ENCODE peak calls at places on chromosomes 3 and 15, in nine cellular contexts. X is HL-60, D is stomach, I is esophagus muscularis mucosa, T is HCT116, Q is transverse colon, E is endothelial cell of umbilical vein, R is H1, N is breast epithelium. G is an unnamed sample.

GRCh38 chr3:138460536-138461205 is 26.3 kb downstream of the ESYT3 start:
- DNase-seq in E (no peak), D (no peak), Q (no peak), T (no peak), I (no peak), X (no peak), N (no peak), R (peak; percentile 36), G (peak; percentile 57)

GRCh38 chr3:101123084-101123483 is 129.9 kb upstream of the ABI3BP start:
- DNase-seq in R (no peak), Q (no peak), X (no peak), E (no peak), D (no peak), T (no peak), I (no peak), N (no peak), G (no peak)

GRCh38 chr3:18389108-18389733 is 35.9 kb downstream of the SATB1 start:
- DNase-seq in Q (no peak), X (no peak), N (no peak), D (no peak), R (no peak), T (peak; percentile 7), E (peak; percentile 33), I (no peak), G (no peak)

GRCh38 chr3:117409256-117409655 is 699.7 kb downstream of the TUSC7 start:
- DNase-seq in I (no peak), E (no peak), D (no peak), Q (no peak), N (no peak), R (no peak), T (no peak), X (no peak), G (no peak)

GRCh38 chr3:71721721-71722157 is 3.5 kb downstream of the EIF4E3 start:
- DNase-seq in X (no peak), N (no peak), I (no peak), T (no peak), Q (no peak), R (no peak), E (no peak), D (no peak), G (no peak)

GRCh38 chr15:60479711-60480110 is 769 bp upstream of the ICE2 start:
- DNase-seq in T (no peak), D (no peak), X (no peak), R (no peak), N (no peak), Q (no peak), E (no peak), I (no peak), G (no peak)

GRCh38 chr3:51703776-51704510 is 2.9 kb upstream of the GRM2 start:
- DNase-seq in I (no peak), E (no peak), X (no peak), Q (no peak), D (no peak), N (no peak), R (no peak), T (no peak), G (no peak)

GRCh38 chr3:23830869-23831484 is 25.2 kb downstream of the UBE2E1 start:
- DNase-seq in Q (no peak), T (no peak), R (no peak), I (no peak), X (no peak), D (no peak), N (no peak), E (no peak), G (no peak)

GRCh38 chr3:36372534-36372935 is 7.8 kb upstream of the STAC start:
- DNase-seq in Q (no peak), E (no peak), D (no peak), X (no peak), T (no peak), N (no peak), I (no peak), R (no peak), G (no peak)

GRCh38 chr3:122893282-122893681 is 98.4 kb downstream of the SLC49A4 start:
- DNase-seq in R (no peak), N (no peak), T (peak; percentile 59), D (no peak), Q (no peak), E (no peak), I (no peak), X (no peak), G (no peak)

GRCh38 chr3:156782921-156783320 is 43.2 kb upstream of the LEKR1 start:
- DNase-seq in D (no peak), T (no peak), Q (no peak), E (peak; percentile 10), X (no peak), N (no peak), I (no peak), R (no peak), G (no peak)

GRCh38 chr15:57405133-57405532 is 28.8 kb downstream of the CGNL1 start:
- DNase-seq in X (no peak), R (no peak), E (no peak), N (no peak), Q (no peak), D (no peak), T (no peak), I (no peak), G (no peak)

GRCh38 chr3:4531478-4532025 is 38.4 kb downstream of the ITPR1 start:
- DNase-seq in Q (no peak), X (no peak), N (no peak), T (no peak), R (no peak), I (no peak), D (no peak), E (no peak), G (no peak)

GRCh38 chr3:16484216-16484615 is 29.3 kb downstream of the RFTN1 start:
- DNase-seq in D (peak; percentile 40), T (no peak), X (no peak), I (no peak), R (no peak), N (peak; percentile 48), E (peak; percentile 91), Q (peak; percentile 42), G (no peak)
- TF ChIP-seq POLR2AphosphoS5 in D (no peak), T (no peak), X (no peak), I (no peak), R (no peak), N (no peak), E (no peak), Q (no peak), G (no peak)

DNA sequence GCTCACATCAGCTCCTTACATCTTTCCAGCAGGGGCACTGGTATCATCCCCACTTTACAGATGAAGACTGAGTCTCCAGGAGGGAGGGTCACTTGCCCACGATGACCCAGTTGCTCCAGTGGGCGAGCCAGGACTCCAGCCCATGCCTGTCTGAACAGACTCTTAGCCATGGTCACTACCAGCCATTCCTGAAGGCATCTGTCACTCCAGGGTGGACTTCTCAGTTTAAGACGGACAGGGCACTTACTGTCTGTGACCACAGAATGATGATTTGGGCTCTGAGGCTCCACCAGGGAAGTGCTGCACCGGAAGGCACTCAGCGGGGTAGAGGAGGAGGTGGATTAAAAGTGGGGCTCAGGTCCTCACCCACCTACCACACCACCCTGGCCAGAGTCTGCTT is 104.0 kb upstream of the SLC6A6 start:
- DNase-seq in I (no peak), N (no peak), T (no peak), E (no peak), X (no peak), R (no peak), D (no peak), Q (no peak), G (no peak)
- TF ChIP-seq CTCF in I (no peak), N (no peak), T (no peak), E (no peak), X (no peak), R (no peak), D (no peak), Q (no peak), G (no peak)

DNA sequence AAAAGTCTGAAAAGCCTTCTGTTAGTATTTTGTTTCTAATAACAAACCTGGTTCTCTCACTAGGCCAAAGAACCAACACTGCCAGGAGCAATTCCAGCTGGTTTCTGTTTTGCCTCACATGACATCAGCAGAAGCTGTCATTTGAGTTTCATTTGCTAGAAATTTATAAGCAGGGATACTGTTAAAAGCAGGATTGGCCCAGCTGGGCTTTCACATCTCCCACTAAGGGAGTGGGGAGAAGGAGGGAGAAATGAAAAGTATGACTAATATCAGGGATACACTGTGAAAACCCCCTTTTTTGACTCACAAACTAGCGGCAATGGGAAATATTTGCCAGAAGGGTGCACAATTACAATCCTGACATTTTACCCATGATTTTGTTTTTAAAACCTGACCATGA is 5.3 kb downstream of the CCDC80 start:
- DNase-seq in T (no peak), D (no peak), Q (peak; percentile 31), I (no peak), N (no peak), E (peak; percentile 49), R (no peak), X (no peak), G (no peak)
- TF ChIP-seq POLR2AphosphoS5 in T (no peak), D (peak; percentile 84), Q (peak; percentile 78), I (peak; percentile 54), N (peak; percentile 50), E (no peak), R (no peak), X (no peak), G (no peak)

GRCh38 chr15:29361560-29361959 is 91.9 kb upstream of the NSMCE3 start:
- DNase-seq in T (no peak), X (no peak), R (no peak), Q (no peak), I (no peak), E (no peak), D (no peak), N (no peak), G (no peak)

GRCh38 chr15:29369261-29369660 is 99.6 kb upstream of the NSMCE3 start:
- DNase-seq in R (no peak), E (no peak), T (no peak), Q (no peak), D (no peak), N (no peak), I (no peak), X (no peak), G (no peak)

DNA sequence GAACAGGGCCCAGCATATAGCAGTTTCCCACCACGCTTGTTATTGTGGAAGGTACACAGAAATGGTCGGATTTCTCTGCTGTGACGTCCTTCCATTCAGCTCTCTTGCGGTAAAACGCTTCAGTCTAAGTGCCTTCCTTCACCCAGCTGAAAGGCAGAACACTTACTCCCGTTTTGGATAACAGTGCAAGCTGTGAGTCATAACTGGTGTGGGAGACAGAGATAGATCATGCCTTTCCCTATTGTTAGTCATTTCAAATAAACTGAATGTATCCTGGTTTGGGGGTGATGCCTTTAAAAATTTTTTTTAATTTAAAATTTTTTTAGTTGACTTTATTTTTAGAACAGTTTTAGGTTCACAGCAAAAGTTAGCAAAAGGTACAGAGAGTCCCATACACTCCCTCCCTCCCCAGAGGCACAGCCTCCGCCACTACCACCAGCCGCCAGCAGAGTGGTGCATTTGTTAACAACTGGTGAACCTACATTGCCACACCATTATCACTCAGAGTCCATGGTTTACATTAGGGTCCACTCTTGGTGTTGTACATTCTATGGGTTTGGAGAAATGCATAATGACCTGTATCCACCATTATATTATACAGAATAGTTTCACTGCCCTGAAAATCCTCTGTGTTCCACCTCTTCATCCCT is 94.9 kb upstream of the NSMCE3 start:
- DNase-seq in I (no peak), R (no peak), X (no peak), N (no peak), T (no peak), Q (no peak), D (no peak), E (no peak), G (no peak)
- TF ChIP-seq CTCF in I (no peak), R (peak; percentile 81), X (no peak), N (no peak), T (peak; percentile 53), Q (peak; percentile 36), D (no peak), E (no peak), G (no peak)